ENCODE peak calls at places on chromosomes 6 and 20, in six cellular contexts. J is EH; T is fibroblast of lung; S is activated naive CD4-positive, alpha-beta T cell; L is myocyte; U is nephron progenitor cell. I is an unnamed sample.

GRCh38 chr6:15014958-15015357 is 230.9 kb upstream of the JARID2 start:
- DNase-seq in J (no peak), T (no peak), S (no peak), L (no peak), U (no peak), I (no peak)

GRCh38 chr6:129697788-129698187 is 12.2 kb downstream of the ARHGAP18 start:
- DNase-seq in J (no peak), T (no peak), S (no peak), L (no peak), U (no peak), I (no peak)

GRCh38 chr6:87297115-87297514 is 25.3 kb upstream of the SMIM8 start:
- DNase-seq in J (peak; percentile 11), T (peak; percentile 37), S (no peak), L (no peak), U (no peak), I (no peak)

GRCh38 chr6:127637830-127638229 is 60.9 kb downstream of the C6orf58 start:
- DNase-seq in J (no peak), T (peak; percentile 41), S (no peak), L (no peak), U (no peak), I (no peak)

GRCh38 chr6:33778475-33779121 is 10.3 kb downstream of the LEMD2 start:
- DNase-seq in J (no peak), T (no peak), S (no peak), L (no peak), U (no peak), I (no peak)

GRCh38 chr20:38434310-38434741 is 802 bp downstream of the SNHG17 start:
- DNase-seq in J (peak; percentile 38), T (peak; percentile 23), S (no peak), L (no peak), U (peak; percentile 29), I (peak; percentile 42)

GRCh38 chr6:22877946-22878705 is 308.8 kb downstream of the HDGFL1 start:
- DNase-seq in J (peak; percentile 98), T (peak; percentile 69), S (no peak), L (peak; percentile 74), U (no peak), I (peak; percentile 4)

GRCh38 chr6:53741417-53741816 is 53.4 kb upstream of the LRRC1 start:
- DNase-seq in J (no peak), T (no peak), S (no peak), L (no peak), U (no peak), I (no peak)

GRCh38 chr6:96899599-96899998 is 1.9 kb upstream of the NDUFAF4 start:
- DNase-seq in J (no peak), T (peak; percentile 2), S (no peak), L (no peak), U (no peak), I (no peak)

GRCh38 chr6:11207199-11207968 is 25.1 kb downstream of the NEDD9 start:
- DNase-seq in J (peak; percentile 97), T (peak; percentile 98), S (no peak), L (peak; percentile 45), U (no peak), I (peak; percentile 37)

GRCh38 chr6:7142228-7142801 is 34.6 kb downstream of the RREB1 start:
- DNase-seq in J (no peak), T (no peak), S (no peak), L (no peak), U (no peak), I (no peak)

I was measured in left kidney.